ENCODE peak calls at places on chromosome 16, in ten cellular contexts. P, T, A, S, U, D, H, C, E and Z are unnamed samples.

GRCh38 chr16:80161799-80162380 is 378.9 kb upstream of the DYNLRB2 start:
- DNase-seq in P (no peak), T (no peak), A (no peak), S (no peak), U (no peak), D (no peak), H (no peak), C (no peak), E (no peak), Z (no peak)

GRCh38 chr16:59432934-59433333 is 698.8 kb upstream of the GOT2 start:
- DNase-seq in P (no peak), T (no peak), A (no peak), S (no peak), U (no peak), D (no peak), H (no peak), C (no peak), E (no peak), Z (no peak)

GRCh38 chr16:63613701-63614100 is 1508.2 kb downstream of the CDH11 start:
- DNase-seq in P (no peak), T (no peak), A (no peak), S (no peak), U (no peak), D (no peak), H (no peak), C (no peak), E (peak; percentile 4), Z (no peak)

GRCh38 chr16:65343556-65343955 is 221.7 kb upstream of the CDH11 start:
- DNase-seq in P (no peak), T (no peak), A (no peak), S (no peak), U (no peak), D (no peak), H (no peak), C (no peak), E (no peak), Z (no peak)

GRCh38 chr16:20331635-20332034 is 4.3 kb upstream of the GP2 start:
- DNase-seq in P (no peak), T (no peak), A (no peak), S (no peak), U (no peak), D (no peak), H (no peak), C (no peak), E (no peak), Z (no peak)

GRCh38 chr16:8763899-8764298 is 33.5 kb downstream of the TMEM186 start:
- DNase-seq in P (peak; percentile 41), T (no peak), A (no peak), S (no peak), U (no peak), D (no peak), H (no peak), C (no peak), E (no peak), Z (no peak)

GRCh38 chr16:53960954-53961616 is 257.1 kb downstream of the FTO start:
- DNase-seq in P (no peak), T (no peak), A (no peak), S (no peak), U (peak; percentile 63), D (no peak), H (peak; percentile 59), C (no peak), E (no peak), Z (no peak)

GRCh38 chr16:31451681-31452351 is 7.5 kb upstream of the ARMC5 start:
- DNase-seq in P (peak; percentile 85), T (peak; percentile 71), A (no peak), S (peak; percentile 66), U (peak; percentile 65), D (peak; percentile 61), H (peak; percentile 75), C (peak; percentile 78), E (peak; percentile 80), Z (no peak)

GRCh38 chr16:56357291-56357764 is 68.0 kb downstream of the AMFR start:
- DNase-seq in P (peak; percentile 8), T (no peak), A (peak; percentile 46), S (peak; percentile 45), U (no peak), D (no peak), H (no peak), C (no peak), E (peak; percentile 63), Z (no peak)

GRCh38 chr16:3364774-3365427 is 9.2 kb downstream of the OR2C1 start:
- DNase-seq in P (peak; percentile 56), T (peak; percentile 92), A (peak; percentile 83), S (peak; percentile 83), U (peak; percentile 79), D (peak; percentile 89), H (no peak), C (peak; percentile 96), E (peak; percentile 95), Z (peak; percentile 84)

GRCh38 chr16:65548470-65548869 is 426.6 kb upstream of the CDH11 start:
- DNase-seq in P (peak; percentile 39), T (no peak), A (no peak), S (no peak), U (no peak), D (no peak), H (no peak), C (no peak), E (peak; percentile 13), Z (no peak)

GRCh38 chr16:84193480-84193879 is 2.5 kb downstream of the ADAD2 start:
- DNase-seq in P (no peak), T (no peak), A (no peak), S (no peak), U (no peak), D (no peak), H (no peak), C (no peak), E (no peak), Z (no peak)

GRCh38 chr16:11836653-11837244 is 14.6 kb downstream of the RSL1D1 start:
- DNase-seq in P (peak; percentile 53), T (no peak), A (no peak), S (no peak), U (no peak), D (no peak), H (no peak), C (no peak), E (peak; percentile 87), Z (peak; percentile 57)

GRCh38 chr16:65782537-65783290 is 583.8 kb upstream of the CDH5 start:
- DNase-seq in P (no peak), T (no peak), A (no peak), S (no peak), U (peak; percentile 11), D (no peak), H (no peak), C (no peak), E (peak; percentile 55), Z (peak; percentile 63)

GRCh38 chr16:58502217-58502921 is 2.4 kb downstream of the NDRG4 start:
- DNase-seq in P (no peak), T (no peak), A (no peak), S (peak; percentile 26), U (no peak), D (no peak), H (no peak), C (no peak), E (no peak), Z (no peak)

DNA sequence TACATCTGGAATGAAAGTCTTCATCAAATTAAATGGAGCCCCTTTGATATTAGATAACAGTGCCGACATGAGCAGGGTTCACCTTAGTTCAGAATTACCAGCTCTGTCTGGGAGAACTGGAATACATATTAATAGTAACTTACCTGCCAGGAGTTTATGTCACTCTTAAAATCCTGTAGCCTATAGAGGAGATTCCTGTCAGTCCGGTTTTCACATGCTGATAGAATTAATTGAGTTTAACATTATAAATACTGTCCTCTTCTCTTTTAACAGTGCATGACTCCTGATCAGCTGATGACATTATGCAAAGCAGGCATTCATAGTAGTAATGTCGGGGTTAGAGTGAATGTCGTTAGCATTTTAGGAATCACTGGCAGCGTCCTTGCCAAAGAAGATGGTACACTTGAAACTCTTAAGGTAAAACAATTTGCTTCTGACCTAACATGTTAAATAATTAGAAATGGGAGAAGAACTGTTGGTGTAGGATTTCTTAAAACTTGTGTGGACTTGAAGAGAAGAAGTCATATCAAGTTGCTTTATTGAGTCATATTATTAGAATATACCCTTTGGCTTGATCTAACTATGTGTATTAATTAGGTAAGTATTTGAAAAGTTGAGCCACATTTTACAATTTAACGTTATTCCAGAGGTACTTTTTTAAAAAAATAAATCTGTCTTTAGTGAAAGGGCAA is 34.3 kb downstream of the HEATR3 start:
- DNase-seq in P (no peak), T (no peak), A (no peak), S (no peak), U (peak; percentile 8), D (no peak), H (no peak), C (no peak), E (no peak), Z (no peak)
- H3K4me3 ChIP-seq in P (no peak overlapping the region), T (no peak overlapping the region), A (no peak overlapping the region), S (no peak overlapping the region), U (no peak overlapping the region), D (no peak overlapping the region), H (no peak overlapping the region), C (no peak overlapping the region), E (no peak overlapping the region), Z (no peak overlapping the region)

GRCh38 chr16:73743665-73744496 is 552.7 kb upstream of the PSMD7 start:
- DNase-seq in P (peak; percentile 60), T (no peak), A (no peak), S (no peak), U (no peak), D (no peak), H (no peak), C (no peak), E (no peak), Z (no peak)
- TF ChIP-seq CTCF in P (peak; percentile 85), T (peak; percentile 10), A (no peak), S (no peak), U (no peak), D (no peak), H (no peak), C (peak; percentile 11), E (no peak), Z (no peak)

DNA sequence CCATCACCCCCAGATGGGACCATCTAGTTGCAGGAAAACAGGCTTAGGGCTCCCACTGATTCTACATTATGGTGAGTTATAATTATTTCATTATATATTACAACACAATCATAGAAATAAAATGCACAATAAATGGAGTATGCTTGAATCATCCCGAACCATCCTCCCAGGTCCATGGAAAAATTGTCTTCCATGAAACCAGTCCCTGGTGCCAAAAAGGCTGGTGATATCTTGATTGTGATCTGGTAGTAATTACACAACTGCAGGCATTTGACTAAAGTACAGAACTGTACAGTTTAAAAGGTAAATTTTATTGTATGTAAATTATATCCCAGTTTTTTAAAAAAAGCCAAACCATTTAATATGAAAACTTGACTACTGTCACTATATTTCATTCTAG is 7.5 kb downstream of the CEP20 start:
- DNase-seq in P (no peak), T (no peak), A (no peak), S (no peak), U (no peak), D (no peak), H (no peak), C (no peak), E (no peak), Z (no peak)
- H3K36me3 ChIP-seq in P (no peaks in the 10 kb centered on the region), T (peaks cover 45% of the 10 kb centered on the region), A (no peaks in the 10 kb centered on the region), S (no peaks in the 10 kb centered on the region), U (no peaks in the 10 kb centered on the region), D (no peaks in the 10 kb centered on the region), H (peaks cover 17% of the 10 kb centered on the region), C (peaks cover 17% of the 10 kb centered on the region), E (peaks cover 25% of the 10 kb centered on the region), Z (peaks cover 3% of the 10 kb centered on the region)

DNA sequence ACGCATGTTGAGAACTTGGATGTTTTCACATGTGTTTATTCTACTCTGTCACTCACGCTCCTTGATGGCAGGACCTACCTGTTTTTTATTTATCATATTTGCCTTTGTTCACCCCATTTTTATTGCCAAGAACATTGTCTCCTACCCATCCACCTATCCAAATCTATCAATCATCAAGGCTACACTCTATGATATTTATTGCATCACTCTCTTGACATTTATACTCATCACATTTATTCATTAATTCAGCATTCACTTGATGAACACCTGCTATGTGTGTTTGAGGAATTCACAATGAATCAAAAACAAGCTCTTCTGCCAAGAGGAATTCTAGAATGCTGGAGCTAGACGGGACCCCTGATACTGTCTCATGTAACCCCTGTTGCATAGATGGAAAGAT is 94.5 kb upstream of the ZNF469 start:
- DNase-seq in P (no peak), T (no peak), A (no peak), S (no peak), U (no peak), D (no peak), H (no peak), C (no peak), E (no peak), Z (no peak)
- H3K4me3 ChIP-seq in P (no peak overlapping the region), T (no peak overlapping the region), A (no peak overlapping the region), S (no peak overlapping the region), U (no peak overlapping the region), D (no peak overlapping the region), H (no peak overlapping the region), C (no peak overlapping the region), E (no peak overlapping the region), Z (no peak overlapping the region)